ENCODE peak calls at places on chromosomes 2 and 18, in seven cellular contexts. L is H54, X is T1000, J is cardiac muscle cell, A is ureter, B is HT1080, U is left lung. H is an unnamed sample.

GRCh38 chr18:50268022-50268747 is 1.9 kb upstream of the CFAP53 start:
- DNase-seq in L (no peak), J (peak), X (peak), B (no peak), U (peak), A (peak), H (no peak)

GRCh38 chr2:189142893-189143759 is 36.4 kb downstream of the COL5A2 start:
- DNase-seq in U (no peak), J (peak), L (no peak), A (no peak), X (no peak), B (peak), H (peak)

GRCh38 chr18:69840445-69840844 is 107.2 kb downstream of the CD226 start:
- DNase-seq in B (peak), L (no peak), A (no peak), X (no peak), J (no peak), U (no peak), H (no peak)

GRCh38 chr2:239870863-239871262 is 154.3 kb downstream of the NDUFA10 start:
- DNase-seq in B (no peak), U (no peak), A (peak), X (no peak), L (no peak), J (no peak), H (no peak)

GRCh38 chr2:235827585-235827992 is 333.7 kb downstream of the AGAP1 start:
- DNase-seq in X (peak), A (no peak), U (no peak), B (peak), L (peak), J (no peak), H (no peak)

GRCh38 chr2:235055891-235056516 is 104.2 kb downstream of the SH3BP4 start:
- DNase-seq in L (no peak), A (no peak), B (peak), X (no peak), U (no peak), J (peak), H (peak)

GRCh38 chr18:79515331-79515730 is 119.6 kb downstream of the NFATC1 start:
- DNase-seq in L (no peak), A (peak), B (no peak), J (no peak), U (peak), X (no peak), H (no peak)

GRCh38 chr18:44111337-44111736 is 569.4 kb upstream of the SETBP1 start:
- DNase-seq in L (no peak), B (no peak), U (no peak), J (no peak), A (no peak), X (no peak), H (no peak)

GRCh38 chr2:113891265-113891959 is 1.5 kb downstream of the ACTR3 start:
- DNase-seq in J (no peak), U (no peak), B (no peak), X (no peak), L (no peak), A (no peak), H (no peak)

GRCh38 chr2:26482211-26483026 is 4.5 kb upstream of the OTOF start:
- DNase-seq in X (no peak), B (no peak), U (no peak), L (no peak), A (no peak), J (no peak), H (no peak)